ENCODE peak calls at places on chromosomes 3 and 15, in five cellular contexts. R, X, H, O and E are unnamed samples. For H3K4me1, the result is how much of the 10 kb centered on the place peaks cover.

GRCh38 chr15:66894363-66894762 is 171.0 kb upstream of the SMAD3 start:
- DNase-seq in O (no peak), H (no peak), X (no peak), R (no peak), E (peak)

GRCh38 chr3:111845996-111846395 is 13.1 kb upstream of the PHLDB2 start:
- DNase-seq in O (no peak), R (no peak), H (no peak), X (no peak), E (no peak)

GRCh38 chr3:55180936-55181535 is 253.2 kb upstream of the LRTM1 start:
- DNase-seq in R (peak), H (no peak), O (peak), X (no peak), E (peak)

GRCh38 chr3:46495901-46496456 is 1.8 kb upstream of the RTP3 start:
- DNase-seq in R (no peak), X (no peak), H (no peak), O (no peak), E (peak)

GRCh38 chr3:107795514-107796094 is 272.8 kb downstream of the BBX start:
- DNase-seq in H (no peak), R (no peak), O (no peak), X (no peak), E (no peak)

GRCh38 chr3:194686816-194687637 is 1.3 kb downstream of the FAM43A start:
- DNase-seq in R (peak), O (peak), X (peak), H (peak), E (peak)

GRCh38 chr3:169674090-169674489 is 10.6 kb upstream of the MECOM start:
- DNase-seq in R (no peak), H (no peak), X (no peak), O (no peak), E (no peak)

GRCh38 chr3:120416868-120417267 is 33.9 kb downstream of the FSTL1 start:
- DNase-seq in R (no peak), O (no peak), X (no peak), H (no peak), E (no peak)

GRCh38 chr3:126970921-126971320 is 12.0 kb upstream of the PLXNA1 start:
- DNase-seq in R (no peak), O (no peak), X (no peak), H (no peak), E (no peak)

GRCh38 chr3:120173056-120173675 is 78.9 kb upstream of the GSK3B start:
- DNase-seq in O (no peak), R (no peak), H (no peak), X (no peak), E (no peak)

GRCh38 chr3:180926526-180926925 is 14.1 kb downstream of the FXR1 start:
- DNase-seq in H (no peak), X (no peak), O (no peak), R (no peak), E (no peak)

GRCh38 chr15:64459382-64459781 is 996 bp upstream of the ZNF609 start:
- DNase-seq in O (no peak), H (no peak), X (no peak), R (peak), E (no peak)

GRCh38 chr3:169668081-169668956 is 4.8 kb upstream of the MECOM start:
- DNase-seq in O (no peak), X (no peak), H (peak), R (peak), E (peak)

GRCh38 chr3:194262345-194263305 is 88.5 kb downstream of the CPN2 start:
- DNase-seq in H (no peak), X (no peak), O (no peak), R (no peak), E (no peak)

GRCh38 chr15:41961014-41961518 is 11.3 kb downstream of the EHD4 start:
- DNase-seq in H (no peak), R (peak), X (no peak), O (no peak), E (peak)

GRCh38 chr3:114362815-114363214 is 69.0 kb downstream of the TIGIT start:
- DNase-seq in X (no peak), H (no peak), O (peak), R (peak), E (peak)

GRCh38 chr15:69307939-69308338 is 9.2 kb downstream of the PAQR5 start:
- DNase-seq in R (no peak), O (no peak), X (no peak), H (no peak), E (peak)

GRCh38 chr3:47503033-47503432 is 10.5 kb downstream of the ELP6 start:
- DNase-seq in O (no peak), X (no peak), R (no peak), H (no peak), E (no peak)

DNA sequence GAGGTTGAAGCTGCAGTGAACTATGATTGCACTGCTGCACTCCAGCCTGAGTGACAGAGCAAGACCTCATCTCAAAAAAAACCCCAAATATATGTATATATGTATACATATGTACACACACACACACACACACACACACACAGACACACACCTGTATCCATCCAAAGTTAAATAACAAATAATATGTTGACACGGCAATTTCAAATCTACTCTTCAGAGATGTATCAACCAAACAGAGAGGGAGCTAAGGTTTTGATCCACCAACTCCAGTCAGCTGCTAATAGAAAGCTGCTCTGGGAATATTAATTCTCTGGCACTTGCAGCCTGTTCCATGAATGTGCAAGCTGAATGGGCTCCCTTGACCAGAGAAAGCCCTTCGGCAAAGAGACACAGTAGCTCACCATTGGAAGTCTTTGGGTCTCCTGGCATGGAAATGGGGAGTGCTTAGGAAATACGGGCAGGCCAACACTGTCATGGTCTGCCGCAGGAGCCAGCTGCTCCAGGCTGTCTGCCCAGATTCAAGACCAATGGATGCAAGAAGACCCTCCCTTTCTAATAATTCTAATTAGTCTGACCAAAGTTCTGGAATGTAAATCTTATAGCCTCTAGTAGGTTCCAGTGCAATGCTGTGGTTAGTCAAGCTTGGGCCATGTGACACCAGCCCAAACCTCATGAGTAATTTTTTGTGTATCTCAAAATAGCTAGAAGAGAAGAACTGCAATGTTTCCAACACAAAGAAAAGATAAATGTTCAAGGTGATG is 299.8 kb downstream of the KBTBD8 start:
- DNase-seq in R (no peak), H (no peak), X (no peak), O (no peak), E (no peak)
- H3K4me1 ChIP-seq in R (under half), H (under half), X (under half), O (under half), E (under half)

GRCh38 chr15:52559022-52559421 is 9.8 kb downstream of the ARPP19 start:
- DNase-seq in H (no peak), R (no peak), X (no peak), O (peak), E (no peak)

GRCh38 chr15:52558196-52558595 is 10.6 kb downstream of the ARPP19 start:
- DNase-seq in R (peak), H (no peak), X (no peak), O (no peak), E (no peak)

GRCh38 chr15:52556524-52556923 is 12.3 kb downstream of the ARPP19 start:
- DNase-seq in X (no peak), O (no peak), H (no peak), R (no peak), E (no peak)

GRCh38 chr15:52557242-52557641 is 11.6 kb downstream of the ARPP19 start:
- DNase-seq in H (no peak), X (no peak), R (no peak), O (no peak), E (no peak)

GRCh38 chr15:52559583-52559982 is 9.2 kb downstream of the ARPP19 start:
- DNase-seq in H (no peak), X (no peak), O (no peak), R (no peak), E (no peak)
- H3K4me1 ChIP-seq in H (under half), X (under half), O (under half), R (under half), E (under half)

DNA sequence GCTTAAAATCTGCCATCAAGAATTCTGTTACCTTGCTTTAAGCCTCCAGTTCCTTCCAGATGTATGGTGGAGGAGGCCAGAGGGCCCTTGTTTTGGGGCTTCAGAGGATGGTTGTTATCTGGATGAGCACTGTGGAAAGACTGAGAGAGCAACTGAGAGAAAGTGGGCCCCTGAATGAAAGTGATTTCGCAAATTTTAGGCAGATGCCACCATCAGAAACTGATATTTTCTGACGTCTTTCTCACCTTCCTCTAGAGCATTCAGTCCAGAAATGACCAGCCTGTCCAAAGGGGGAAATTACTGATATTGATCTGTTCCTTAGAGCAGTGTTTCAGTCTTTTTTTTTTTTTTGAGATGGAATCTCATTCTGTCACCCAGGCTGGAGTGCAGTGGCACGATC is 13.4 kb downstream of the B3GNT5 start:
- DNase-seq in O (no peak), R (no peak), H (no peak), X (no peak), E (no peak)
- H3K4me1 ChIP-seq in O (under half), R (half or more), H (under half), X (half or more), E (half or more)

GRCh38 chr15:63347074-63347859 is 34.4 kb downstream of the CA12 start:
- DNase-seq in X (no peak), O (no peak), R (no peak), H (no peak), E (no peak)
- H3K4me1 ChIP-seq in X (under half), O (under half), R (under half), H (under half), E (under half)